ENCODE peak calls at places on chromosome 21, in four cellular contexts. One of them, this sample, is unnamed.
A peak's percentile ranks its signal among the peaks of the same experiment; 100 is the strongest.

GRCh38 chr21:44522753-44523204 is 17.2 kb downstream of the KRTAP10-1 start:
- DNase-seq in cerebellar cortex: no peak
- DNase-seq in HFFc6: no peak
- DNase-seq in activated T-helper 1 cell treated with anti-CD3 and anti-CD28 coated beads, Interleukin-12 subunit alpha, Interleukin-12 subunit beta, Interleukin-2, Interleukin-4 antibody, amounts not matched to agents 30 ng/mL and 10 ng/mL and 1 ng/mL, durations not matched to agents 14 hours and 24 hours and 36 hours: no peak
- DNase-seq in this sample: no peak

GRCh38 chr21:42918291-42918690 is 7.1 kb downstream of the ERVH48-1 start:
- DNase-seq in cerebellar cortex: no peak
- DNase-seq in HFFc6: no peak
- DNase-seq in activated T-helper 1 cell treated with anti-CD3 and anti-CD28 coated beads, Interleukin-12 subunit alpha, Interleukin-12 subunit beta, Interleukin-2, Interleukin-4 antibody, amounts not matched to agents 30 ng/mL and 10 ng/mL and 1 ng/mL, durations not matched to agents 14 hours and 24 hours and 36 hours: no peak
- DNase-seq in this sample: no peak

GRCh38 chr21:44739316-44739715 is 27.9 kb upstream of the TSPEAR start:
- DNase-seq in cerebellar cortex: no peak
- DNase-seq in HFFc6: no peak
- DNase-seq in activated T-helper 1 cell treated with anti-CD3 and anti-CD28 coated beads, Interleukin-12 subunit alpha, Interleukin-12 subunit beta, Interleukin-2, Interleukin-4 antibody, amounts not matched to agents 30 ng/mL and 10 ng/mL and 1 ng/mL, durations not matched to agents 14 hours and 24 hours and 36 hours: no peak
- DNase-seq in this sample: no peak

GRCh38 chr21:26776320-26777021 is 68.7 kb downstream of the ADAMTS1 start:
- DNase-seq in cerebellar cortex: no peak
- DNase-seq in HFFc6: peak; percentile 80
- DNase-seq in activated T-helper 1 cell treated with anti-CD3 and anti-CD28 coated beads, Interleukin-12 subunit alpha, Interleukin-12 subunit beta, Interleukin-2, Interleukin-4 antibody, amounts not matched to agents 30 ng/mL and 10 ng/mL and 1 ng/mL, durations not matched to agents 14 hours and 24 hours and 36 hours: no peak
- DNase-seq in this sample: no peak

GRCh38 chr21:31781737-31782136 is 49.8 kb upstream of the SCAF4 start:
- DNase-seq in cerebellar cortex: no peak
- DNase-seq in HFFc6: peak; percentile 4
- DNase-seq in activated T-helper 1 cell treated with anti-CD3 and anti-CD28 coated beads, Interleukin-12 subunit alpha, Interleukin-12 subunit beta, Interleukin-2, Interleukin-4 antibody, amounts not matched to agents 30 ng/mL and 10 ng/mL and 1 ng/mL, durations not matched to agents 14 hours and 24 hours and 36 hours: no peak
- DNase-seq in this sample: peak; percentile 34

GRCh38 chr21:46621457-46622182 is 13.9 kb upstream of the PRMT2 start:
- DNase-seq in cerebellar cortex: no peak
- DNase-seq in HFFc6: no peak
- DNase-seq in activated T-helper 1 cell treated with anti-CD3 and anti-CD28 coated beads, Interleukin-12 subunit alpha, Interleukin-12 subunit beta, Interleukin-2, Interleukin-4 antibody, amounts not matched to agents 30 ng/mL and 10 ng/mL and 1 ng/mL, durations not matched to agents 14 hours and 24 hours and 36 hours: no peak
- DNase-seq in this sample: no peak

GRCh38 chr21:28971171-28971570 is 21.5 kb downstream of the LTN1 start:
- DNase-seq in cerebellar cortex: no peak
- DNase-seq in HFFc6: no peak
- DNase-seq in activated T-helper 1 cell treated with anti-CD3 and anti-CD28 coated beads, Interleukin-12 subunit alpha, Interleukin-12 subunit beta, Interleukin-2, Interleukin-4 antibody, amounts not matched to agents 30 ng/mL and 10 ng/mL and 1 ng/mL, durations not matched to agents 14 hours and 24 hours and 36 hours: no peak
- DNase-seq in this sample: no peak

GRCh38 chr21:36188081-36188681 is 31.6 kb downstream of the DOP1B start:
- DNase-seq in cerebellar cortex: peak; percentile 94
- DNase-seq in HFFc6: no peak
- DNase-seq in activated T-helper 1 cell treated with anti-CD3 and anti-CD28 coated beads, Interleukin-12 subunit alpha, Interleukin-12 subunit beta, Interleukin-2, Interleukin-4 antibody, amounts not matched to agents 30 ng/mL and 10 ng/mL and 1 ng/mL, durations not matched to agents 14 hours and 24 hours and 36 hours: no peak
- DNase-seq in this sample: peak; percentile 75

GRCh38 chr21:35275776-35276175 is 226.7 kb upstream of the RUNX1 start:
- DNase-seq in cerebellar cortex: no peak
- DNase-seq in HFFc6: no peak
- DNase-seq in activated T-helper 1 cell treated with anti-CD3 and anti-CD28 coated beads, Interleukin-12 subunit alpha, Interleukin-12 subunit beta, Interleukin-2, Interleukin-4 antibody, amounts not matched to agents 30 ng/mL and 10 ng/mL and 1 ng/mL, durations not matched to agents 14 hours and 24 hours and 36 hours: no peak
- DNase-seq in this sample: no peak

GRCh38 chr21:15051652-15052554 is 12.9 kb downstream of the NRIP1 start:
- DNase-seq in cerebellar cortex: no peak
- DNase-seq in HFFc6: peak; percentile 10
- DNase-seq in activated T-helper 1 cell treated with anti-CD3 and anti-CD28 coated beads, Interleukin-12 subunit alpha, Interleukin-12 subunit beta, Interleukin-2, Interleukin-4 antibody, amounts not matched to agents 30 ng/mL and 10 ng/mL and 1 ng/mL, durations not matched to agents 14 hours and 24 hours and 36 hours: no peak
- DNase-seq in this sample: no peak

GRCh38 chr21:34129039-34129891 is 55.9 kb downstream of the MRPS6 start:
- DNase-seq in cerebellar cortex: peak; percentile 93
- DNase-seq in HFFc6: peak; percentile 86
- DNase-seq in activated T-helper 1 cell treated with anti-CD3 and anti-CD28 coated beads, Interleukin-12 subunit alpha, Interleukin-12 subunit beta, Interleukin-2, Interleukin-4 antibody, amounts not matched to agents 30 ng/mL and 10 ng/mL and 1 ng/mL, durations not matched to agents 14 hours and 24 hours and 36 hours: peak; percentile 72
- DNase-seq in this sample: peak; percentile 56

GRCh38 chr21:45534591-45535331 is 7.5 kb downstream of the SLC19A1 start:
- DNase-seq in cerebellar cortex: peak; percentile 61
- DNase-seq in HFFc6: no peak
- DNase-seq in activated T-helper 1 cell treated with anti-CD3 and anti-CD28 coated beads, Interleukin-12 subunit alpha, Interleukin-12 subunit beta, Interleukin-2, Interleukin-4 antibody, amounts not matched to agents 30 ng/mL and 10 ng/mL and 1 ng/mL, durations not matched to agents 14 hours and 24 hours and 36 hours: no peak
- DNase-seq in this sample: peak; percentile 90

GRCh38 chr21:20388400-20388799 is 609.8 kb upstream of the NCAM2 start:
- DNase-seq in cerebellar cortex: no peak
- DNase-seq in HFFc6: no peak
- DNase-seq in activated T-helper 1 cell treated with anti-CD3 and anti-CD28 coated beads, Interleukin-12 subunit alpha, Interleukin-12 subunit beta, Interleukin-2, Interleukin-4 antibody, amounts not matched to agents 30 ng/mL and 10 ng/mL and 1 ng/mL, durations not matched to agents 14 hours and 24 hours and 36 hours: no peak
- DNase-seq in this sample: no peak

GRCh38 chr21:24450119-24450518 is 1157.2 kb downstream of the MRPL39 start:
- DNase-seq in cerebellar cortex: no peak
- DNase-seq in HFFc6: no peak
- DNase-seq in activated T-helper 1 cell treated with anti-CD3 and anti-CD28 coated beads, Interleukin-12 subunit alpha, Interleukin-12 subunit beta, Interleukin-2, Interleukin-4 antibody, amounts not matched to agents 30 ng/mL and 10 ng/mL and 1 ng/mL, durations not matched to agents 14 hours and 24 hours and 36 hours: no peak
- DNase-seq in this sample: no peak

GRCh38 chr21:35217504-35218060 is 168.5 kb upstream of the RUNX1 start:
- DNase-seq in cerebellar cortex: no peak
- DNase-seq in HFFc6: peak; percentile 93
- DNase-seq in activated T-helper 1 cell treated with anti-CD3 and anti-CD28 coated beads, Interleukin-12 subunit alpha, Interleukin-12 subunit beta, Interleukin-2, Interleukin-4 antibody, amounts not matched to agents 30 ng/mL and 10 ng/mL and 1 ng/mL, durations not matched to agents 14 hours and 24 hours and 36 hours: no peak
- DNase-seq in this sample: no peak